ENCODE peak calls at places on chromosomes 7 and 10, in eight cellular contexts. One of them, this sample, is unnamed. For H3K4me1 and H3K27me3, the result is how much of the 10 kb centered on the place peaks cover.

GRCh38 chr10:14416308-14416700 is 85.6 kb upstream of the FRMD4A start:
- DNase-seq in IMR-90: no peak
- DNase-seq in lower lobe of right lung: no peak
- DNase-seq in SK-N-SH: no peak
- DNase-seq in tibial artery: no peak
- DNase-seq in right cardiac atrium: no peak
- DNase-seq in psoas muscle: no peak
- DNase-seq in GM23248: no peak
- DNase-seq in this sample: peak

GRCh38 chr7:104900525-104900924 is 113.5 kb upstream of the KMT2E start:
- DNase-seq in SK-N-SH: no peak
- DNase-seq in tibial artery: no peak
- DNase-seq in psoas muscle: no peak
- DNase-seq in lower lobe of right lung: no peak
- DNase-seq in IMR-90: no peak
- DNase-seq in GM23248: no peak
- DNase-seq in right cardiac atrium: no peak
- DNase-seq in this sample: no peak

GRCh38 chr7:150941351-150941982 is 36.7 kb downstream of the KCNH2 start:
- DNase-seq in lower lobe of right lung: peak
- DNase-seq in psoas muscle: peak
- DNase-seq in SK-N-SH: no peak
- DNase-seq in right cardiac atrium: no peak
- DNase-seq in tibial artery: no peak
- DNase-seq in IMR-90: no peak
- DNase-seq in GM23248: no peak
- DNase-seq in this sample: no peak

GRCh38 chr7:30692438-30692837 is 10.2 kb upstream of the CRHR2 start:
- DNase-seq in tibial artery: no peak
- DNase-seq in SK-N-SH: no peak
- DNase-seq in IMR-90: no peak
- DNase-seq in right cardiac atrium: no peak
- DNase-seq in GM23248: no peak
- DNase-seq in lower lobe of right lung: no peak
- DNase-seq in psoas muscle: no peak
- DNase-seq in this sample: no peak

GRCh38 chr10:85105614-85106013 is 777.2 kb downstream of the CCSER2 start:
- DNase-seq in lower lobe of right lung: no peak
- DNase-seq in SK-N-SH: peak
- DNase-seq in GM23248: no peak
- DNase-seq in IMR-90: no peak
- DNase-seq in psoas muscle: no peak
- DNase-seq in right cardiac atrium: no peak
- DNase-seq in tibial artery: no peak
- DNase-seq in this sample: no peak

GRCh38 chr7:122006687-122007086 is 133.7 kb downstream of the PTPRZ1 start:
- DNase-seq in psoas muscle: no peak
- DNase-seq in SK-N-SH: no peak
- DNase-seq in GM23248: no peak
- DNase-seq in tibial artery: no peak
- DNase-seq in right cardiac atrium: no peak
- DNase-seq in IMR-90: no peak
- DNase-seq in lower lobe of right lung: no peak
- DNase-seq in this sample: peak

GRCh38 chr7:155590215-155591023 is 44.1 kb upstream of the CNPY1 start:
- DNase-seq in psoas muscle: no peak
- DNase-seq in IMR-90: peak
- DNase-seq in SK-N-SH: peak
- DNase-seq in lower lobe of right lung: peak
- DNase-seq in tibial artery: no peak
- DNase-seq in GM23248: peak
- DNase-seq in right cardiac atrium: peak
- DNase-seq in this sample: no peak

GRCh38 chr10:128631801-128632241 is 505.6 kb upstream of the MKI67 start:
- DNase-seq in GM23248: peak
- DNase-seq in IMR-90: no peak
- DNase-seq in tibial artery: no peak
- DNase-seq in lower lobe of right lung: no peak
- DNase-seq in psoas muscle: no peak
- DNase-seq in right cardiac atrium: no peak
- DNase-seq in SK-N-SH: peak
- DNase-seq in this sample: peak

GRCh38 chr7:67593807-67594206 is 597.2 kb downstream of the TYW1 start:
- DNase-seq in IMR-90: no peak
- DNase-seq in psoas muscle: no peak
- DNase-seq in SK-N-SH: no peak
- DNase-seq in right cardiac atrium: no peak
- DNase-seq in tibial artery: no peak
- DNase-seq in GM23248: no peak
- DNase-seq in lower lobe of right lung: no peak
- DNase-seq in this sample: no peak

GRCh38 chr7:158116235-158116634 is 471.4 kb downstream of the PTPRN2 start:
- DNase-seq in SK-N-SH: no peak
- DNase-seq in IMR-90: no peak
- DNase-seq in right cardiac atrium: no peak
- DNase-seq in GM23248: no peak
- DNase-seq in psoas muscle: no peak
- DNase-seq in lower lobe of right lung: no peak
- DNase-seq in tibial artery: no peak
- DNase-seq in this sample: no peak

GRCh38 chr10:42982886-42983594 is 93.8 kb upstream of the RET start:
- DNase-seq in right cardiac atrium: peak
- DNase-seq in lower lobe of right lung: peak
- DNase-seq in psoas muscle: peak
- DNase-seq in IMR-90: no peak
- DNase-seq in GM23248: no peak
- DNase-seq in tibial artery: no peak
- DNase-seq in SK-N-SH: no peak
- DNase-seq in this sample: no peak

GRCh38 chr7:35707422-35707821 is 12.5 kb upstream of the HERPUD2 start:
- DNase-seq in IMR-90: peak
- DNase-seq in right cardiac atrium: no peak
- DNase-seq in tibial artery: no peak
- DNase-seq in SK-N-SH: no peak
- DNase-seq in psoas muscle: no peak
- DNase-seq in GM23248: peak
- DNase-seq in lower lobe of right lung: no peak
- DNase-seq in this sample: no peak

GRCh38 chr10:126955934-126956711 is 50.9 kb downstream of the DOCK1 start:
- DNase-seq in right cardiac atrium: no peak
- DNase-seq in lower lobe of right lung: no peak
- DNase-seq in tibial artery: no peak
- DNase-seq in SK-N-SH: no peak
- DNase-seq in psoas muscle: no peak
- DNase-seq in GM23248: peak
- DNase-seq in IMR-90: no peak
- DNase-seq in this sample: no peak

GRCh38 chr7:121313793-121314676 is 14.8 kb upstream of the WNT16 start:
- DNase-seq in IMR-90: no peak
- DNase-seq in GM23248: peak
- DNase-seq in lower lobe of right lung: no peak
- DNase-seq in tibial artery: no peak
- DNase-seq in right cardiac atrium: no peak
- DNase-seq in SK-N-SH: no peak
- DNase-seq in psoas muscle: no peak
- DNase-seq in this sample: no peak

GRCh38 chr7:49775949-49776443 is 2.6 kb downstream of the VWC2 start:
- DNase-seq in GM23248: no peak
- DNase-seq in SK-N-SH: no peak
- DNase-seq in IMR-90: no peak
- DNase-seq in tibial artery: no peak
- DNase-seq in right cardiac atrium: peak
- DNase-seq in psoas muscle: no peak
- DNase-seq in lower lobe of right lung: no peak
- DNase-seq in this sample: no peak

GRCh38 chr10:117454502-117454901 is 79.3 kb upstream of the PDZD8 start:
- DNase-seq in GM23248: peak
- DNase-seq in lower lobe of right lung: no peak
- DNase-seq in tibial artery: no peak
- DNase-seq in right cardiac atrium: no peak
- DNase-seq in psoas muscle: no peak
- DNase-seq in IMR-90: no peak
- DNase-seq in SK-N-SH: no peak
- DNase-seq in this sample: no peak

GRCh38 chr10:112827951-112828350 is 122.1 kb upstream of the TCF7L2 start:
- DNase-seq in lower lobe of right lung: no peak
- DNase-seq in SK-N-SH: no peak
- DNase-seq in tibial artery: no peak
- DNase-seq in IMR-90: peak
- DNase-seq in GM23248: peak
- DNase-seq in right cardiac atrium: no peak
- DNase-seq in psoas muscle: no peak
- DNase-seq in this sample: peak

GRCh38 chr10:113381906-113382562 is 170.8 kb upstream of the HABP2 start:
- DNase-seq in psoas muscle: no peak
- DNase-seq in lower lobe of right lung: no peak
- DNase-seq in IMR-90: peak
- DNase-seq in right cardiac atrium: no peak
- DNase-seq in tibial artery: no peak
- DNase-seq in GM23248: peak
- DNase-seq in SK-N-SH: no peak
- DNase-seq in this sample: no peak

GRCh38 chr7:21422747-21423146 is 5.1 kb upstream of the SP4 start:
- DNase-seq in IMR-90: no peak
- DNase-seq in psoas muscle: no peak
- DNase-seq in SK-N-SH: no peak
- DNase-seq in GM23248: no peak
- DNase-seq in right cardiac atrium: no peak
- DNase-seq in lower lobe of right lung: no peak
- DNase-seq in tibial artery: no peak
- DNase-seq in this sample: no peak

GRCh38 chr10:79095316-79095715 is 26.6 kb downstream of the ZMIZ1 start:
- DNase-seq in SK-N-SH: no peak
- DNase-seq in lower lobe of right lung: no peak
- DNase-seq in IMR-90: no peak
- DNase-seq in tibial artery: no peak
- DNase-seq in psoas muscle: no peak
- DNase-seq in GM23248: no peak
- DNase-seq in right cardiac atrium: no peak
- DNase-seq in this sample: no peak

GRCh38 chr10:92418891-92419290 is 127.9 kb downstream of the MARCHF5 start:
- DNase-seq in psoas muscle: no peak
- DNase-seq in lower lobe of right lung: no peak
- DNase-seq in SK-N-SH: no peak
- DNase-seq in tibial artery: no peak
- DNase-seq in right cardiac atrium: no peak
- DNase-seq in GM23248: no peak
- DNase-seq in IMR-90: no peak
- DNase-seq in this sample: no peak

DNA sequence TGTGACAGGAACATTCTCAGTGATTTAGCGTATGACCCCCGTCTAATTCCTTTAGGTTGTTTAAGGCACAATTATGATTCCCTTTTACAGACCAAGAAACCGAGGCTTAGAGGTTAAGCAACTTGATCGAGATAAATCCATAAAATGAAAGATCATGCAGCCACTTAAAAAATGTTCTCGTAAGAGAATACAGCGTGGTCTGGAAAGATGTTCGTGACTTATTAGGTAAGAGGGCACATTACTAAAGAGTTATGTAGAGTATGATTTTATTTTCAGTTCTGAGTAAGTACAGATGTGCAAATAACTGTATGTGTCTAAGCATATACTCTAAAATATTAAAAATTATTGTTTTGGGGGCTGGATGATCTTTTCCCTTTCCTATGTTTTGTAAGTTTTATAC is 575.1 kb downstream of the PARD3 start:
- DNase-seq in SK-N-SH: no peak
- DNase-seq in right cardiac atrium: no peak
- DNase-seq in IMR-90: no peak
- DNase-seq in GM23248: no peak
- DNase-seq in lower lobe of right lung: no peak
- DNase-seq in psoas muscle: no peak
- DNase-seq in tibial artery: no peak
- DNase-seq in this sample: no peak
- H3K4me1 ChIP-seq in SK-N-SH: under half
- H3K4me1 ChIP-seq in right cardiac atrium: under half
- H3K4me1 ChIP-seq in IMR-90: under half
- H3K4me1 ChIP-seq in GM23248: under half
- H3K4me1 ChIP-seq in lower lobe of right lung: under half
- H3K4me1 ChIP-seq in psoas muscle: under half
- H3K4me1 ChIP-seq in tibial artery: under half
- H3K4me1 ChIP-seq in this sample: under half

GRCh38 chr7:2623698-2624014 is 8.1 kb upstream of the TTYH3 start:
- DNase-seq in tibial artery: no peak
- DNase-seq in GM23248: no peak
- DNase-seq in lower lobe of right lung: no peak
- DNase-seq in right cardiac atrium: peak
- DNase-seq in IMR-90: no peak
- DNase-seq in SK-N-SH: no peak
- DNase-seq in psoas muscle: no peak
- DNase-seq in this sample: no peak
- H3K27me3 ChIP-seq in tibial artery: under half
- H3K27me3 ChIP-seq in GM23248: under half
- H3K27me3 ChIP-seq in lower lobe of right lung: under half
- H3K27me3 ChIP-seq in right cardiac atrium: under half
- H3K27me3 ChIP-seq in IMR-90: under half
- H3K27me3 ChIP-seq in SK-N-SH: under half
- H3K27me3 ChIP-seq in psoas muscle: under half
- H3K27me3 ChIP-seq in this sample: under half

GRCh38 chr10:72852428-72852827 is 41.1 kb upstream of the OIT3 start:
- DNase-seq in SK-N-SH: no peak
- DNase-seq in lower lobe of right lung: no peak
- DNase-seq in right cardiac atrium: no peak
- DNase-seq in IMR-90: no peak
- DNase-seq in tibial artery: no peak
- DNase-seq in psoas muscle: no peak
- DNase-seq in GM23248: no peak
- DNase-seq in this sample: no peak
- H3K4me1 ChIP-seq in SK-N-SH: under half
- H3K4me1 ChIP-seq in lower lobe of right lung: under half
- H3K4me1 ChIP-seq in right cardiac atrium: under half
- H3K4me1 ChIP-seq in IMR-90: under half
- H3K4me1 ChIP-seq in tibial artery: under half
- H3K4me1 ChIP-seq in psoas muscle: under half
- H3K4me1 ChIP-seq in GM23248: under half
- H3K4me1 ChIP-seq in this sample: under half

GRCh38 chr10:101291254-101292193 is 62.3 kb upstream of the LBX1 start:
- DNase-seq in lower lobe of right lung: peak
- DNase-seq in psoas muscle: peak
- DNase-seq in IMR-90: peak
- DNase-seq in SK-N-SH: peak
- DNase-seq in right cardiac atrium: peak
- DNase-seq in tibial artery: peak
- DNase-seq in GM23248: peak
- DNase-seq in this sample: no peak

GRCh38 chr10:101295266-101295665 is 58.7 kb upstream of the BTRC start:
- DNase-seq in SK-N-SH: no peak
- DNase-seq in GM23248: no peak
- DNase-seq in psoas muscle: no peak
- DNase-seq in IMR-90: no peak
- DNase-seq in right cardiac atrium: no peak
- DNase-seq in lower lobe of right lung: no peak
- DNase-seq in tibial artery: no peak
- DNase-seq in this sample: no peak

GRCh38 chr10:101293007-101293723 is 60.8 kb upstream of the BTRC start:
- DNase-seq in SK-N-SH: peak
- DNase-seq in tibial artery: no peak
- DNase-seq in IMR-90: no peak
- DNase-seq in GM23248: no peak
- DNase-seq in psoas muscle: no peak
- DNase-seq in right cardiac atrium: no peak
- DNase-seq in lower lobe of right lung: no peak
- DNase-seq in this sample: no peak

GRCh38 chr10:101292194-101293006 is 61.6 kb upstream of the BTRC start:
- DNase-seq in right cardiac atrium: peak
- DNase-seq in SK-N-SH: peak
- DNase-seq in tibial artery: no peak
- DNase-seq in GM23248: peak
- DNase-seq in IMR-90: no peak
- DNase-seq in psoas muscle: peak
- DNase-seq in lower lobe of right lung: no peak
- DNase-seq in this sample: no peak

GRCh38 chr10:101294109-101294508 is 59.9 kb upstream of the BTRC start:
- DNase-seq in GM23248: no peak
- DNase-seq in lower lobe of right lung: no peak
- DNase-seq in tibial artery: no peak
- DNase-seq in IMR-90: no peak
- DNase-seq in psoas muscle: no peak
- DNase-seq in SK-N-SH: no peak
- DNase-seq in right cardiac atrium: no peak
- DNase-seq in this sample: no peak
- H3K27me3 ChIP-seq in GM23248: half or more
- H3K27me3 ChIP-seq in lower lobe of right lung: half or more
- H3K27me3 ChIP-seq in tibial artery: half or more
- H3K27me3 ChIP-seq in IMR-90: half or more
- H3K27me3 ChIP-seq in psoas muscle: under half
- H3K27me3 ChIP-seq in SK-N-SH: under half
- H3K27me3 ChIP-seq in right cardiac atrium: under half
- H3K27me3 ChIP-seq in this sample: under half

This sample was measured in mammary epithelial cell.